ENCODE peak calls at places on chromosomes 7 and 10, in eight cellular contexts. O is iris pigment epithelial cell; Z is fibroblast of mammary gland; Q is naive thymus-derived CD4-positive, alpha-beta T cell; A is ecto neural progenitor cell; R is NCI-H187; N is renal cortical epithelial cell; T is ACHN. S is an unnamed sample.

GRCh38 chr7:39695852-39696586 is 72.6 kb downstream of the RALA start:
- DNase-seq in O (no peak), Z (no peak), Q (no peak), A (no peak), R (no peak), N (no peak), T (no peak), S (no peak)

GRCh38 chr7:157895520-157896375 is 558.9 kb downstream of the DNAJB6 start:
- DNase-seq in O (no peak), Z (no peak), Q (no peak), A (no peak), R (no peak), N (no peak), T (no peak), S (no peak)

GRCh38 chr7:22278660-22279059 is 78.3 kb downstream of the RAPGEF5 start:
- DNase-seq in O (no peak), Z (no peak), Q (no peak), A (no peak), R (no peak), N (no peak), T (no peak), S (no peak)

GRCh38 chr10:13276749-13277394 is 23.0 kb downstream of the PHYH start:
- DNase-seq in O (peak), Z (peak), Q (no peak), A (no peak), R (no peak), N (peak), T (peak), S (no peak)

GRCh38 chr10:21055339-21056135 is 158.4 kb upstream of the NEBL start:
- DNase-seq in O (no peak), Z (no peak), Q (no peak), A (no peak), R (no peak), N (no peak), T (no peak), S (no peak)

GRCh38 chr7:139034855-139035587 is 821 bp downstream of the ZC3HAV1L start:
- DNase-seq in O (peak), Z (peak), Q (no peak), A (no peak), R (no peak), N (no peak), T (peak), S (no peak)

GRCh38 chr10:118769898-118770600 is 15.3 kb upstream of the CACUL1 start:
- DNase-seq in O (no peak), Z (no peak), Q (no peak), A (no peak), R (no peak), N (no peak), T (no peak), S (no peak)

GRCh38 chr7:79823246-79823951 is 311.2 kb upstream of the GNAI1 start:
- DNase-seq in O (peak), Z (peak), Q (no peak), A (no peak), R (no peak), N (no peak), T (no peak), S (no peak)

GRCh38 chr7:121278120-121279021 is 50.4 kb upstream of the WNT16 start:
- DNase-seq in O (peak), Z (peak), Q (no peak), A (no peak), R (no peak), N (peak), T (peak), S (no peak)

GRCh38 chr10:130963052-130963393 is 348.5 kb downstream of the TCERG1L start:
- DNase-seq in O (no peak), Z (no peak), Q (no peak), A (no peak), R (no peak), N (no peak), T (no peak), S (no peak)

GRCh38 chr7:136009488-136010079 is 32.4 kb upstream of the MTPN start:
- DNase-seq in O (peak), Z (peak), Q (peak), A (no peak), R (peak), N (peak), T (peak), S (peak)

GRCh38 chr7:82598958-82599357 is 155.4 kb upstream of the CACNA2D1 start:
- DNase-seq in O (peak), Z (peak), Q (no peak), A (no peak), R (no peak), N (peak), T (no peak), S (no peak)

GRCh38 chr10:14601872-14602725 is 172.6 kb downstream of the FAM107B start:
- DNase-seq in O (peak), Z (peak), Q (peak), A (no peak), R (no peak), N (peak), T (peak), S (no peak)

GRCh38 chr10:61662794-61663259 is at the start of gene CABCOCO1:
- DNase-seq in O (peak), Z (peak), Q (no peak), A (peak), R (no peak), N (no peak), T (peak), S (no peak)

GRCh38 chr10:97991875-97992274 is 38.5 kb downstream of the CRTAC1 start:
- DNase-seq in O (peak), Z (peak), Q (no peak), A (peak), R (no peak), N (peak), T (peak), S (no peak)

GRCh38 chr7:2355079-2356008 is 717 bp downstream of the EIF3B start:
- DNase-seq in O (no peak), Z (peak), Q (no peak), A (peak), R (no peak), N (no peak), T (peak), S (no peak)

GRCh38 chr7:140519007-140519399 is 39.7 kb upstream of the MKRN1 start:
- DNase-seq in O (no peak), Z (no peak), Q (no peak), A (no peak), R (no peak), N (no peak), T (no peak), S (no peak)

GRCh38 chr7:128039487-128040099 is 8.4 kb upstream of the LRRC4 start:
- DNase-seq in O (no peak), Z (no peak), Q (no peak), A (no peak), R (no peak), N (no peak), T (no peak), S (no peak)

GRCh38 chr10:99467236-99467999 is 37.0 kb upstream of the GOT1 start:
- DNase-seq in O (no peak), Z (no peak), Q (no peak), A (no peak), R (no peak), N (no peak), T (no peak), S (no peak)

GRCh38 chr7:44637788-44638594 is 31.6 kb downstream of the OGDH start:
- DNase-seq in O (peak), Z (peak), Q (peak), A (no peak), R (no peak), N (peak), T (no peak), S (no peak)

GRCh38 chr7:50665403-50666123 is 100.4 kb upstream of the DDC start:
- DNase-seq in O (peak), Z (peak), Q (no peak), A (peak), R (no peak), N (peak), T (no peak), S (no peak)

GRCh38 chr10:8064436-8064835 is 9.9 kb downstream of the GATA3 start:
- DNase-seq in O (no peak), Z (no peak), Q (no peak), A (no peak), R (no peak), N (no peak), T (no peak), S (no peak)

S was measured in NCI-H2107.